ENCODE peak calls at places on chromosomes 6 and 20, in four cellular contexts. M is neural crest cell, H is AG04450, V is OCI-LY7. A is an unnamed sample.

GRCh38 chr6:135876048-135876447 is 24.5 kb downstream of the PDE7B start:
- DNase-seq in M (no peak), H (no peak), V (no peak), A (no peak)

GRCh38 chr6:14502551-14502950 is 385.0 kb downstream of the CD83 start:
- DNase-seq in M (no peak), H (no peak), V (no peak), A (no peak)

GRCh38 chr20:18056174-18057105 is 1.3 kb downstream of the OVOL2 start:
- DNase-seq in M (no peak), H (no peak), V (no peak), A (no peak)

GRCh38 chr20:59022754-59023153 is 3.5 kb downstream of the TUBB1 start:
- DNase-seq in M (no peak), H (no peak), V (no peak), A (no peak)

GRCh38 chr20:9611921-9612320 is 97.5 kb downstream of the LAMP5 start:
- DNase-seq in M (no peak), H (no peak), V (no peak), A (no peak)

GRCh38 chr20:38156888-38157634 is 8.0 kb downstream of the TGM2 start:
- DNase-seq in M (no peak), H (no peak), V (no peak), A (no peak)

GRCh38 chr6:42038811-42039408 is 11.4 kb upstream of the TAF8 start:
- DNase-seq in M (no peak), H (no peak), V (no peak), A (no peak)

GRCh38 chr20:44897133-44897532 is 11.6 kb downstream of the YWHAB start:
- DNase-seq in M (no peak), H (no peak), V (no peak), A (no peak)

GRCh38 chr6:158517581-158517980 is 42.3 kb upstream of the TMEM181 start:
- DNase-seq in M (no peak), H (no peak), V (peak), A (no peak)

GRCh38 chr6:111566222-111566717 is 39.4 kb downstream of the TRAF3IP2 start:
- DNase-seq in M (no peak), H (no peak), V (peak), A (no peak)

GRCh38 chr6:111566873-111567517 is 38.7 kb downstream of the TRAF3IP2 start:
- DNase-seq in M (no peak), H (no peak), V (no peak), A (no peak)

GRCh38 chr6:111564482-111564945 is 41.2 kb downstream of the TRAF3IP2 start:
- DNase-seq in M (no peak), H (no peak), V (no peak), A (no peak)

GRCh38 chr6:111563581-111563980 is 42.1 kb downstream of the TRAF3IP2 start:
- DNase-seq in M (no peak), H (no peak), V (no peak), A (no peak)

DNA sequence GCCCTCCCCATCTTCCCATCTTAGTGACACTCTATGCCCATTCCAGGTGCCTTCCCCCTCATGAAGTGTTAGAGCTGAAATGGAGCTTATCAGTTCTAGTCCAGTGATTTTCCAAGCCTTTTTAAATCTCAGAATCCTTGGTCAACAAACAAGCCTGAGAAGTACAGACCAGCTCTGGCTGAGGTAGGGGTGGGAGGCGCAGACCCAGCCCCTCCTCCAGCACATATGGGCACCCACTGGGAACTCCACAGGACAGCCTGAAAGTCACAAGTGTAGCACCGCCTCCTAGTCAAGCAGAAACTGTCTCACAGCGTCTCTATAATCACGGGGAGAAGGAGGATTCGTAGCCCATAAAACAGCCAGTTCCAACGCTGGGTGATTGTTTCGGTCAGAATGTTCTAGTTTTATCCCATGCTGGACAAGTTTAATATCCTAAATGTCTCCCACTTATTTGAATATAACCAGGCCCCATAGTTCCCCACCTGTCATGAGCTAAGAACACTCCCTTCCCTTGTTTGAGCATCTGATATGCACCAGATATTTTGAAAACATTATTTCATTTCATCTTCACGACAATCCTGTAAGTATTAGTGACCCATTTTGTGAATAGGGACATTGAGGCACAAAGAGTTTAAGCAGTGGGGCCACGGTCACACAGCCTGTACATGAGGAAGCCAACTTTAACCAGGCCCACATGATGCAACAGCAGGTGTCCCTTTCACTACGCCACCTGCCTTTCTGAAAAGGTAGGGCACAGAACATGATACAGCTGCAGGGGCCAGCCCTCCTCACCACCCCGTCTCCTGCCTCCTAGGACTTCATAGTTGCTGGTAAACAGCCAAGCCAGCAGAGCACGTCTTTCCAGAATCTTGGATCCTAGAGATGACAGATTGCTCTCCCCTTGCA is 40.1 kb downstream of the TRAF3IP2 start:
- DNase-seq in M (no peak), H (no peak), V (peak), A (no peak)
- TF ChIP-seq CTCF in M (no peak), H (no peak), V (peak), A (no peak)

GRCh38 chr20:21230220-21230619 is 72.9 kb upstream of the XRN2 start:
- DNase-seq in M (no peak), H (no peak), V (no peak), A (no peak)
- TF ChIP-seq CTCF in M (no peak), H (no peak), V (no peak), A (no peak)

GRCh38 chr6:68779366-68779765 is 144.3 kb downstream of the ADGRB3 start:
- DNase-seq in M (no peak), H (no peak), V (no peak), A (no peak)

GRCh38 chr6:68778356-68779020 is 143.4 kb downstream of the ADGRB3 start:
- DNase-seq in M (peak), H (no peak), V (peak), A (no peak)

GRCh38 chr6:68774843-68775242 is 139.8 kb downstream of the ADGRB3 start:
- DNase-seq in M (no peak), H (no peak), V (no peak), A (no peak)

GRCh38 chr6:68776382-68776781 is 141.3 kb downstream of the ADGRB3 start:
- DNase-seq in M (no peak), H (no peak), V (no peak), A (no peak)

GRCh38 chr6:68777956-68778355 is 142.9 kb downstream of the ADGRB3 start:
- DNase-seq in M (no peak), H (no peak), V (no peak), A (no peak)
- TF ChIP-seq CTCF in M (no peak), H (no peak), V (no peak), A (no peak)

DNA sequence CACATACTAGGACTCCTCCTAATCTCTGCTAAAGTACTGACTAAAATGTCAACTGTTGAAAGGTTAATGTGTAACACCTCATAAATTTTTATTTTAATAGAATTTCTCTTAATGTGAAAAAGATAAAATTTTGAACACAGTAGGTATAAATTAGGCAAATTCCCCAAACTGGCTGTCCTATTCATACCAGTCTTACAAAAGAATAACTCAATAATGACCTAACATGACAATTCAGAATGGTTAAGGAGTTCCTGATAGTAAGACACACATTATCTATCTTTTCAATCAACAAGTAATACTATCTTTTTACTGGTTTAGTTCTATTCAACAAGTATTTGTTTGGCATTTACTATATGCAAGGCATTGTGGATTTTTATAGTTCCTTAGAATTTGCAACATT is 141.1 kb downstream of the EPHA7 start:
- DNase-seq in M (no peak), H (no peak), V (no peak), A (no peak)
- TF ChIP-seq CTCF in M (no peak), H (no peak), V (no peak), A (no peak)

DNA sequence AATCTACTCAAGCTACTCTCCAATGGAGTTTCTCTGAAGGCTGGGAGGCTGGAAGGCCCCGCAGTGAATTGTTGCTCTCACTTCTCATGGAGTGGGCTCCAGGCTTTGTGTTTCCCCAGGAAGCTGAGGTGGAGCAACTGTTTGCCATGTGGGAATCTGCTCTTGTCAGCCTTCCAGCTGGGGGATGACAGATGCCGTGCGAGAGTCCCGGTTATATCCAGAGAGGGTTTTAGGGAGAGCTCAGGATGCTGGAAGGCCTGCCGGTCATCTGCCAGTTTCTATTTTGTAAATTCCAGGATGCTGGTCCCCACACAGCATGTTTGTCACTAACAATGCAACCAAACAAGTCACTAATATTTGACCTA is 98.2 kb upstream of the NAA20 start:
- DNase-seq in M (no peak), H (no peak), V (no peak), A (no peak)
- TF ChIP-seq CTCF in M (no peak), H (no peak), V (no peak), A (no peak)

GRCh38 chr20:50317644-50318043 is 127.0 kb downstream of the CEBPB start:
- DNase-seq in M (no peak), H (no peak), V (no peak), A (no peak)
- TF ChIP-seq CTCF in M (no peak), H (no peak), V (no peak), A (no peak)

GRCh38 chr6:38805127-38805655 is 90.1 kb downstream of the DNAH8 start:
- DNase-seq in M (no peak), H (no peak), V (no peak), A (no peak)
- TF ChIP-seq CTCF in M (no peak), H (no peak), V (no peak), A (no peak)

DNA sequence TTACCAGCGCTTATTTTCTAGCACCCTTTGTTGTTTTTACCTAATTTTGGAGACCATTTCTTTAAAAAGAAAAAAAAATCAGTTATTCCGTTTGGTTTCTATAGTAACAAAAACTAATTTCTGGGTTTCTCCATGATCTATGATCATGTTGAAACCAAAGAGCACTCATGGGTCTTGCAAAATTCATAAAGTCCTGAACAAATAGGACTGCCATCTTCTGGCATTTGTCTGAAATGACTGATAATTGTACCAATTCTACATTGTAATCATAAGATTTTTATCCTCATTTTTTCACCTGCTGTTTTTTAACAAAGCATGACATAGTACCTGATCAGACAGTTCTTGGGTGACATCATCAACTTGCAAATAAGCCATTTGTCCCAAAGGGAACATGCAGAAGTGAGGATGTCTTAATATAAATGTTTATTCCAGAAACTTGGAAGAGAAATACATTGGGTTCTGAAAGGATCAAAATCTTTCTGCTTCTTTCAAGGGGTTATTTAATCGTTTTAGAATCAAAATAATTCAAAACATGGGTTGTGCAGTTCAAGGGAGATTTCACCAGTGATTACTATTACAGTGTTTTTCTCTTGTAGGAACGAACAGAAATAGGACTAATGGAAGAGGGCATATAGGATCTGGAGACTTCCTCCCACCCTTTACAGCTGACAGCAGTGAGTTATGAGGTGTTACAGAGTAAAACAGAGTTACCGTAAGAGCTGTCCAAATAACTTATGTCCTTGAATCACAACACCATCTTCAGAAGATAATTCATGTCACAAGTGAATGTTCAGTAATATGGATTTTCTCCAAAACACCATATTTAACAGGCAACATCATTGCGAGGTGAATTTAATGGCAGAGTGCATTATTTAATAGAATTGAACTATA is 87.1 kb upstream of the GJE1 start:
- DNase-seq in M (no peak), H (no peak), V (no peak), A (peak)
- TF ChIP-seq CTCF in M (peak), H (peak), V (peak), A (peak)

DNA sequence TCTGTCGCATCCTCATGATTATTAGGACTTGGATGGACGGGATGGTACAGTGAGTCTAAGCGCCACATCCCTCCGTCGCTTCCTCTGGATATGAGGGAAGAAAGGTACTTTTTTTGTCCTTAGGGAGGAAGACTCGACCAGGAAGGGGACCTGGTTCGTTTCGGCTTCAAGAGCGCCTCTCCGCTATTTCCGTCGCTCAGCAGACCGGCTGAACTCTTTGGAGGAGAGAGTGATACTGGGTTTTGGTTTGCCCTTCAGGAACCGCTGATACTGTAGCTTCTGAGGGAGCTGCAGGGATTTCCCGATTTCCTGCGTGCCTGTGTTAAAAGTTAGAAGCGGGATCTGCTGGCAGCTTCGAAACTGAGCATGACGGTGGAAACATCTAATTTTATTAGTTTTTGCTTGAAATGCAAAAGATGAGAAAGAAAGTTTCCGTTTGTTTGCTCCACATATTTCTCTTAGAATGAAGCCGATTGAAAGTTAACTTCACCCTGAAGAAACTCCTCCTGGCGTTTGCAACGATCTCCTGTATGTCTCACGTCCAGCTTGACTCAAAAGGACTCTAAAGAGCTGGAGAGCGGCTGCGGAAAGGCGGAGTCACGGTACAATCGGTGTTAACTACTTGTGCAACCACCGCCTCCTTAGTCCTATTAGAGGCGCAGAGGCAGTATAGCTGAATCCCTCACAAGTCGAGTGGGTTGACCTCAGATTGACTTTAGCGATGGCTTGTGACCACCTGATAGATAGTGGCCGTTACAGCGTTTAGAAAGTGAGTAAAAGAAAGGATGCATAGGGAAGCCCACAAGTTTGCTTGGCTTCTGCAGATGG is 129.4 kb downstream of the TRIM27 start:
- DNase-seq in M (no peak), H (no peak), V (peak), A (no peak)
- TF ChIP-seq CTCF in M (peak), H (no peak), V (no peak), A (no peak)

GRCh38 chr6:151097207-151097606 is 142.6 kb upstream of the AKAP12 start:
- DNase-seq in M (no peak), H (no peak), V (no peak), A (no peak)

GRCh38 chr6:151096255-151096612 is 143.5 kb upstream of the AKAP12 start:
- DNase-seq in M (no peak), H (no peak), V (no peak), A (peak)

GRCh38 chr6:151098166-151098565 is 141.6 kb upstream of the AKAP12 start:
- DNase-seq in M (no peak), H (no peak), V (no peak), A (no peak)

GRCh38 chr6:151095538-151096254 is 144.1 kb upstream of the AKAP12 start:
- DNase-seq in M (no peak), H (no peak), V (no peak), A (no peak)

DNA sequence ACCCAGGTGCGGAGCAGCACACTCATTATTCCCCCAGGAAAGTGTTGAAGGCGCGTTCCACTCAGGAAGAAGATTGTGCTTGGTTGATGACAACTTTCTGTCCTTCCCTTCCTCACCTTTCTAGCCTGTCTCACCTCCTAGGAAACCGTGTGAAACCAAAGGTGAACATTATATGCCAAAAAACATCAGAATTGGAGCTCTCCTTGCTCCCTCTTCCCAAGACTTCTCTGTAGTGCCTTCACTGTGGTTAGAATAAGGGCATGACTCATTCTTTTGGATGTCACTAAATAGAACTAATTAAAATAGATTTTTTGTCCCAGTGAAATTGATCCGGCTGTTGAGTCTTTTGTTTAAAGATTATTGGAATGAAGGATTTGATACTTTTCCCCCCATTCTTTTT is 143.1 kb upstream of the AKAP12 start:
- DNase-seq in M (no peak), H (no peak), V (no peak), A (no peak)
- TF ChIP-seq CTCF in M (no peak), H (no peak), V (no peak), A (no peak)

A was measured in AG09319.